ENCODE peak calls at places on chromosome 11, in eight cellular contexts. R is cardiac fibroblast, K is adrenal gland, B is Caco-2, Q is K562, P is suprapubic skin, S is choroid plexus epithelial cell, F is left ventricle myocardium inferior. H is an unnamed sample.

GRCh38 chr11:91850533-91851305 is 373.9 kb upstream of the FAT3 start:
- DNase-seq in R (no peak), K (no peak), B (no peak), Q (no peak), P (no peak), S (no peak), F (no peak), H (no peak)

GRCh38 chr11:62895501-62895900 is 14.8 kb downstream of the SLC3A2 start:
- DNase-seq in R (no peak), K (no peak), B (no peak), Q (no peak), P (no peak), S (no peak), F (no peak), H (no peak)

GRCh38 chr11:118530180-118530682 is 761 bp upstream of the TMEM25 start:
- DNase-seq in R (no peak), K (no peak), B (peak; percentile 69), Q (peak; percentile 71), P (no peak), S (peak; percentile 21), F (no peak), H (no peak)

GRCh38 chr11:47667135-47667534 is 24.8 kb upstream of the MTCH2 start:
- DNase-seq in R (no peak), K (no peak), B (no peak), Q (no peak), P (no peak), S (no peak), F (no peak), H (no peak)

GRCh38 chr11:129208863-129209262 is 16.7 kb upstream of the ARHGAP32 start:
- DNase-seq in R (peak; percentile 18), K (no peak), B (no peak), Q (no peak), P (no peak), S (no peak), F (no peak), H (no peak)

GRCh38 chr11:75631086-75631694 is 37.6 kb downstream of the MAP6 start:
- DNase-seq in R (no peak), K (no peak), B (peak; percentile 85), Q (no peak), P (no peak), S (no peak), F (no peak), H (no peak)

GRCh38 chr11:36361901-36362391 is 65.9 kb downstream of the PRR5L start:
- DNase-seq in R (peak; percentile 78), K (peak; percentile 50), B (no peak), Q (no peak), P (peak; percentile 66), S (peak; percentile 93), F (no peak), H (no peak)

GRCh38 chr11:16587670-16588069 is 150.8 kb upstream of the C11orf58 start:
- DNase-seq in R (no peak), K (no peak), B (no peak), Q (no peak), P (no peak), S (no peak), F (no peak), H (no peak)

GRCh38 chr11:12675951-12676711 is 1.9 kb downstream of the TEAD1 start:
- DNase-seq in R (peak; percentile 62), K (no peak), B (no peak), Q (no peak), P (no peak), S (peak; percentile 62), F (no peak), H (no peak)

GRCh38 chr11:112388496-112388895 is 127.8 kb upstream of the PLET1 start:
- DNase-seq in R (no peak), K (no peak), B (no peak), Q (no peak), P (no peak), S (no peak), F (no peak), H (no peak)

GRCh38 chr11:69297926-69298777 is 4.2 kb downstream of the MYEOV start:
- DNase-seq in R (peak; percentile 79), K (peak; percentile 81), B (peak; percentile 90), Q (peak; percentile 50), P (peak; percentile 87), S (peak; percentile 82), F (peak; percentile 82), H (no peak)

GRCh38 chr11:70769521-70769920 is 371.2 kb downstream of the CTTN start:
- DNase-seq in R (no peak), K (no peak), B (no peak), Q (no peak), P (no peak), S (no peak), F (no peak), H (no peak)

GRCh38 chr11:4704054-4704789 is at the start of gene MMP26:
- DNase-seq in R (no peak), K (no peak), B (no peak), Q (no peak), P (no peak), S (no peak), F (no peak), H (no peak)

GRCh38 chr11:60367009-60367408 is 11.3 kb upstream of the MS4A7 start:
- DNase-seq in R (no peak), K (no peak), B (no peak), Q (no peak), P (no peak), S (no peak), F (no peak), H (no peak)

GRCh38 chr11:81059356-81059755 is 1618.5 kb upstream of the TENM4 start:
- DNase-seq in R (no peak), K (no peak), B (no peak), Q (no peak), P (no peak), S (no peak), F (no peak), H (no peak)

GRCh38 chr11:119077839-119078238 is 6.8 kb upstream of the HMBS start:
- DNase-seq in R (no peak), K (no peak), B (no peak), Q (no peak), P (no peak), S (no peak), F (no peak), H (no peak)

GRCh38 chr11:14336507-14337503 is 22.2 kb downstream of the RRAS2 start:
- DNase-seq in R (peak; percentile 46), K (no peak), B (no peak), Q (peak; percentile 25), P (no peak), S (peak; percentile 96), F (no peak), H (no peak)

GRCh38 chr11:69666261-69666660 is 8.9 kb downstream of the LTO1 start:
- DNase-seq in R (no peak), K (no peak), B (no peak), Q (no peak), P (no peak), S (no peak), F (no peak), H (no peak)

GRCh38 chr11:4065601-4066377 is 28.8 kb upstream of the RRM1 start:
- DNase-seq in R (no peak), K (no peak), B (no peak), Q (no peak), P (no peak), S (no peak), F (no peak), H (no peak)

GRCh38 chr11:113542420-113542819 is 67.2 kb upstream of the DRD2 start:
- DNase-seq in R (no peak), K (no peak), B (no peak), Q (no peak), P (no peak), S (no peak), F (no peak), H (no peak)

GRCh38 chr11:17703951-17704350 is 15.4 kb upstream of the MYOD1 start:
- DNase-seq in R (peak; percentile 17), K (no peak), B (no peak), Q (peak; percentile 62), P (no peak), S (peak; percentile 44), F (no peak), H (no peak)

GRCh38 chr11:46521947-46522681 is 71.7 kb downstream of the AMBRA1 start:
- DNase-seq in R (peak; percentile 8), K (no peak), B (no peak), Q (no peak), P (no peak), S (peak; percentile 47), F (no peak), H (no peak)
- TF ChIP-seq CTCF in R (peak; percentile 39), K (no peak), B (no peak), Q (peak; percentile 32), P (no peak), S (peak; percentile 46), F (peak; percentile 27), H (no peak)

GRCh38 chr11:107819361-107820014 is 39.1 kb downstream of the SLC35F2 start:
- DNase-seq in R (peak; percentile 17), K (no peak), B (no peak), Q (no peak), P (no peak), S (peak; percentile 44), F (no peak), H (no peak)
- H3K4me3 ChIP-seq in R (no peak overlapping the region), K (no peak overlapping the region), B (no peak overlapping the region), Q (no peak overlapping the region), P (no peak overlapping the region), S (no peak overlapping the region), F (no peak overlapping the region), H (no peak overlapping the region)

GRCh38 chr11:34840736-34841386 is 75.3 kb downstream of the APIP start:
- DNase-seq in R (peak; percentile 16), K (peak; percentile 31), B (no peak), Q (peak; percentile 26), P (no peak), S (peak; percentile 53), F (no peak), H (peak; percentile 61)

GRCh38 chr11:34839969-34840368 is 76.2 kb downstream of the APIP start:
- DNase-seq in R (no peak), K (no peak), B (no peak), Q (no peak), P (no peak), S (no peak), F (no peak), H (no peak)

GRCh38 chr11:34833602-34834001 is 82.6 kb downstream of the APIP start:
- DNase-seq in R (no peak), K (no peak), B (no peak), Q (no peak), P (no peak), S (no peak), F (no peak), H (no peak)

DNA sequence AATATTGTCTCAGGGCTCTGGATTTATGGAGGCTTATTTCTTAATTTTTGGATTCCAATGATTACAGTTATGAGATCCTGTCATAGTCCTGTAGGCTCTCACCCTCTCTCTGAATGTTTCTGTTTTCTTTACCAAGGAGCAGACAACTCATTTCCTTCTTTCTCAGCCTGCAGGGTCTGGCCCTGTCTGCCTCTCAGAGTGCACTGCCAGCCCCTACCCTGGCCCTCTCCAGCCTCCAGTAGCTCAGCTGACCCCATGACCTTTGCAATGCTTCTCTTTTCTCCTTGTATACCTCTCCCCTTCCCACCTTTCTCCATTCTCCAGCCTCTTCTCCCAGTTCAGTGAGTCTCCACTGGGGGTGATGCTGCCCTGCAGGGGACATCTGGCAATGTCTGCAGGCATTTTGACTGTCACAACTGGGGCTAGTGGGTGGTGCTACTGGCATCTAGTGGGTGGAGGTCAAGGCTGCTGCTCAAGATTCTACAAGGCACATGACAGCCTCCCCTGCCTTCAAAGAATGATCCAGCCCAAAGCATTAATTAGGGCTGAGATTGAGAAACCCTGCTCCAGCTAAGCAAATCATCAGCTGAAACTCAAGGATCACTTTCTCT is 78.8 kb downstream of the APIP start:
- DNase-seq in R (no peak), K (peak; percentile 36), B (peak; percentile 51), Q (no peak), P (no peak), S (no peak), F (no peak), H (no peak)
- TF ChIP-seq CTCF in R (peak; percentile 20), K (no peak), B (peak; percentile 28), Q (peak; percentile 80), P (no peak), S (no peak), F (no peak), H (no peak)

GRCh38 chr11:73019996-73020395 is 122.1 kb downstream of the FCHSD2 start:
- DNase-seq in R (no peak), K (no peak), B (no peak), Q (no peak), P (no peak), S (no peak), F (no peak), H (no peak)
- H3K4me3 ChIP-seq in R (no peak overlapping the region), K (no peak overlapping the region), B (no peak overlapping the region), Q (no peak overlapping the region), P (no peak overlapping the region), S (no peak overlapping the region), F (no peak overlapping the region), H (no peak overlapping the region)

H was measured in upper lobe of left lung.